ENCODE peak calls at places on chromosome 17, in four cellular contexts. J, D, C and Q are unnamed samples.

GRCh38 chr17:11797803-11798202 is 199.5 kb downstream of the ZNF18 start:
- DNase-seq in J (no peak), D (no peak), C (no peak), Q (no peak)

GRCh38 chr17:66540131-66540781 is 237.8 kb downstream of the PRKCA start:
- DNase-seq in J (peak), D (peak), C (no peak), Q (peak)

GRCh38 chr17:61299517-61300513 is 99.8 kb upstream of the TBX2 start:
- DNase-seq in C (no peak), J (no peak), D (no peak), Q (no peak)

GRCh38 chr17:11598274-11599221 is at the start of gene DNAH9:
- DNase-seq in C (peak), D (peak), J (peak), Q (no peak)

GRCh38 chr17:65027305-65027704 is 29.2 kb downstream of the GNA13 start:
- DNase-seq in J (no peak), C (no peak), D (peak), Q (peak)

GRCh38 chr17:6989779-6990178 is 6.1 kb upstream of the ALOX12 start:
- DNase-seq in D (no peak), J (no peak), C (no peak), Q (no peak)

GRCh38 chr17:50049636-50050035 is 6.3 kb upstream of the ITGA3 start:
- DNase-seq in D (no peak), J (peak), C (no peak), Q (no peak)

GRCh38 chr17:19447085-19447583 is 36.1 kb downstream of the RNF112 start:
- DNase-seq in J (peak), D (peak), C (peak), Q (peak)

GRCh38 chr17:949623-950338 is 29.8 kb downstream of the NXN start:
- DNase-seq in J (no peak), C (no peak), D (no peak), Q (no peak)

GRCh38 chr17:19979917-19980770 is 2.5 kb upstream of the AKAP10 start:
- DNase-seq in D (peak), C (no peak), J (no peak), Q (no peak)

GRCh38 chr17:81868674-81869220 is 2.4 kb downstream of the ARHGDIA start:
- DNase-seq in D (peak), J (peak), C (no peak), Q (peak)

GRCh38 chr17:73956595-73957465 is 246.6 kb upstream of the RPL38 start:
- DNase-seq in J (peak), D (no peak), C (peak), Q (no peak)

GRCh38 chr17:47959825-47960655 is 2.4 kb upstream of the PRR15L start:
- DNase-seq in D (no peak), C (no peak), J (no peak), Q (no peak)

GRCh38 chr17:83186226-83186625 is 106.8 kb downstream of the METRNL start:
- DNase-seq in J (no peak), C (peak), D (no peak), Q (no peak)

GRCh38 chr17:65294184-65294719 is 157.1 kb downstream of the RGS9 start:
- DNase-seq in C (peak), D (peak), J (peak), Q (peak)

GRCh38 chr17:7834554-7834890 is 505 bp downstream of the KDM6B start:
- DNase-seq in D (peak), C (no peak), J (peak), Q (peak)

GRCh38 chr17:4718276-4718675 is 7.8 kb downstream of the ARRB2 start:
- DNase-seq in C (no peak), J (no peak), D (no peak), Q (no peak)

GRCh38 chr17:76920364-76921139 is 52.3 kb downstream of the MGAT5B start:
- DNase-seq in D (no peak), J (no peak), C (no peak), Q (no peak)

GRCh38 chr17:76139801-76140660 is 1.0 kb downstream of the FOXJ1 start:
- DNase-seq in J (no peak), D (no peak), C (no peak), Q (no peak)

GRCh38 chr17:72617557-72617956 is 474.9 kb downstream of the SLC39A11 start:
- DNase-seq in C (no peak), D (no peak), J (no peak), Q (no peak)

GRCh38 chr17:62565817-62566216 is 61.7 kb upstream of the MRC2 start:
- DNase-seq in C (no peak), J (no peak), D (peak), Q (peak)

GRCh38 chr17:57114085-57114673 is 29.1 kb downstream of the AKAP1 start:
- DNase-seq in J (no peak), D (peak), C (no peak), Q (peak)

GRCh38 chr17:82917656-82918345 is 78.0 kb upstream of the ZNF750 start:
- DNase-seq in D (peak), J (no peak), C (no peak), Q (peak)

GRCh38 chr17:80151333-80151732 is 4.4 kb upstream of the EIF4A3 start:
- DNase-seq in D (peak), J (no peak), C (no peak), Q (peak)

GRCh38 chr17:45234641-45235040 is 13.0 kb downstream of the FMNL1 start:
- DNase-seq in J (peak), C (no peak), D (no peak), Q (no peak)

GRCh38 chr17:39668141-39668924 is at the start of gene PNMT:
- DNase-seq in D (peak), C (peak), J (peak), Q (peak)

GRCh38 chr17:28478940-28479615 is 5.6 kb downstream of the SLC13A2 start:
- DNase-seq in J (no peak), D (peak), C (no peak), Q (peak)

GRCh38 chr17:39606434-39607056 is 1.2 kb downstream of the NEUROD2 start:
- DNase-seq in C (no peak), D (no peak), J (no peak), Q (no peak)

GRCh38 chr17:16068323-16068722 is 68.7 kb downstream of the TTC19 start:
- DNase-seq in C (no peak), J (no peak), D (peak), Q (no peak)